ENCODE peak calls at places on chromosomes 12 and 14, in six cellular contexts. L is neural progenitor cell; C is NCI-H748 treated with DMSO at 0.1 percent for 48 hours; I is activated T-cell treated with anti-CD3 and anti-CD28 coated beads, Interleukin-2, amount 50 U/mL, for 72 hours; V is stimulated activated CD8-positive, alpha-beta memory T cell treated with anti-CD3 and anti-CD28 coated beads, Interleukin-15, amount 100 ng/mL, for 24 hours; Z is HEK293T. E is an unnamed sample.

GRCh38 chr12:68020699-68021098 is 31.5 kb downstream of the IFNG-AS1 start:
- DNase-seq in L (no peak), C (no peak), I (no peak), V (no peak), Z (no peak), E (no peak)

GRCh38 chr12:6465467-6466183 is 4.9 kb downstream of the VAMP1 start:
- DNase-seq in L (peak; percentile 82), C (peak; percentile 35), I (peak; percentile 48), V (no peak), Z (peak; percentile 61), E (peak; percentile 46)

GRCh38 chr12:130713581-130713991 is 2.5 kb downstream of the RIMBP2 start:
- DNase-seq in L (no peak), C (no peak), I (no peak), V (no peak), Z (no peak), E (no peak)

GRCh38 chr12:45732250-45732649 is 2.7 kb downstream of the ARID2 start:
- DNase-seq in L (no peak), C (no peak), I (no peak), V (no peak), Z (no peak), E (no peak)

GRCh38 chr14:48035836-48036235 is 360.4 kb upstream of the MDGA2 start:
- DNase-seq in L (peak; percentile 28), C (no peak), I (no peak), V (no peak), Z (no peak), E (no peak)

GRCh38 chr14:78455896-78456435 is 285.8 kb downstream of the NRXN3 start:
- DNase-seq in L (no peak), C (no peak), I (no peak), V (no peak), Z (no peak), E (no peak)

GRCh38 chr12:4037747-4038312 is 164.6 kb upstream of the PARP11 start:
- DNase-seq in L (peak; percentile 59), C (no peak), I (no peak), V (no peak), Z (peak; percentile 38), E (peak; percentile 92)

GRCh38 chr12:104411826-104412626 is 44.7 kb upstream of the CHST11 start:
- DNase-seq in L (no peak), C (no peak), I (no peak), V (no peak), Z (no peak), E (no peak)

GRCh38 chr14:101235042-101235871 is 326.0 kb upstream of the DIO3 start:
- DNase-seq in L (peak; percentile 84), C (peak; percentile 18), I (peak; percentile 50), V (peak; percentile 5), Z (peak; percentile 71), E (peak; percentile 72)

GRCh38 chr12:3803865-3804472 is 51.1 kb upstream of the CRACR2A start:
- DNase-seq in L (peak; percentile 82), C (peak; percentile 34), I (peak; percentile 71), V (peak; percentile 23), Z (peak; percentile 71), E (peak; percentile 58)

GRCh38 chr14:37196604-37197420 is 925 bp upstream of the MIPOL1 start:
- DNase-seq in L (no peak), C (no peak), I (no peak), V (no peak), Z (no peak), E (no peak)

GRCh38 chr12:45725631-45726593 is 3.6 kb upstream of the ARID2 start:
- DNase-seq in L (peak; percentile 49), C (peak; percentile 28), I (peak; percentile 21), V (no peak), Z (peak; percentile 18), E (peak; percentile 64)

GRCh38 chr12:96743606-96744005 is 163.5 kb upstream of the NEDD1 start:
- DNase-seq in L (no peak), C (no peak), I (no peak), V (no peak), Z (no peak), E (no peak)

GRCh38 chr14:38882533-38882932 is 220.5 kb downstream of the SEC23A start:
- DNase-seq in L (no peak), C (no peak), I (no peak), V (no peak), Z (no peak), E (no peak)

GRCh38 chr12:108516511-108517275 is 1.6 kb downstream of the FICD start:
- DNase-seq in L (no peak), C (no peak), I (no peak), V (no peak), Z (no peak), E (no peak)

GRCh38 chr14:69287096-69287991 is 27.4 kb downstream of the GALNT16 start:
- DNase-seq in L (peak; percentile 29), C (no peak), I (no peak), V (no peak), Z (no peak), E (no peak)

GRCh38 chr12:89663577-89664357 is 44.9 kb downstream of the ATP2B1 start:
- DNase-seq in L (no peak), C (no peak), I (peak; percentile 16), V (no peak), Z (no peak), E (no peak)

GRCh38 chr12:2999265-2999841 is 40.2 kb downstream of the TEAD4 start:
- DNase-seq in L (peak; percentile 66), C (no peak), I (no peak), V (no peak), Z (no peak), E (no peak)

GRCh38 chr14:97379091-97379531 is 581.9 kb downstream of the VRK1 start:
- DNase-seq in L (peak; percentile 17), C (no peak), I (peak; percentile 57), V (no peak), Z (no peak), E (no peak)

GRCh38 chr12:64781374-64782029 is 22.3 kb upstream of the GNS start:
- DNase-seq in L (peak; percentile 85), C (peak; percentile 45), I (no peak), V (no peak), Z (peak; percentile 22), E (peak; percentile 23)

GRCh38 chr14:79825046-79825521 is 386.2 kb downstream of the DIO2 start:
- DNase-seq in L (no peak), C (no peak), I (no peak), V (no peak), Z (no peak), E (no peak)

GRCh38 chr14:62501021-62501750 is 544.1 kb downstream of the KCNH5 start:
- DNase-seq in L (no peak), C (no peak), I (no peak), V (no peak), Z (no peak), E (no peak)

GRCh38 chr12:87157791-87158190 is 871.4 kb downstream of the C12orf50 start:
- DNase-seq in L (no peak), C (no peak), I (no peak), V (no peak), Z (no peak), E (no peak)

GRCh38 chr12:123384994-123385376 is 1.1 kb downstream of the KMT5A start:
- DNase-seq in L (no peak), C (no peak), I (no peak), V (no peak), Z (no peak), E (no peak)

GRCh38 chr12:101021911-101022388 is 188.1 kb downstream of the SLC5A8 start:
- DNase-seq in L (no peak), C (no peak), I (no peak), V (no peak), Z (no peak), E (peak; percentile 44)

GRCh38 chr12:15163577-15163976 is 57.6 kb downstream of the RERG start:
- DNase-seq in L (no peak), C (no peak), I (no peak), V (no peak), Z (no peak), E (no peak)

GRCh38 chr12:62643470-62643869 is 176.8 kb downstream of the MON2 start:
- DNase-seq in L (no peak), C (no peak), I (no peak), V (no peak), Z (no peak), E (no peak)

GRCh38 chr12:85804663-85805062 is 31.5 kb downstream of the RASSF9 start:
- DNase-seq in L (no peak), C (no peak), I (no peak), V (no peak), Z (no peak), E (no peak)

GRCh38 chr12:71621938-71622337 is 41.7 kb downstream of the ZFC3H1 start:
- DNase-seq in L (no peak), C (no peak), I (no peak), V (no peak), Z (no peak), E (no peak)

GRCh38 chr12:58803893-58804292 is 116.4 kb downstream of the LRIG3 start:
- DNase-seq in L (no peak), C (no peak), I (no peak), V (no peak), Z (no peak), E (peak; percentile 26)

GRCh38 chr14:67464856-67465255 is 23.7 kb downstream of the TMEM229B start:
- DNase-seq in L (no peak), C (no peak), I (no peak), V (no peak), Z (no peak), E (no peak)

GRCh38 chr12:78802593-78802992 is 62.0 kb upstream of the SYT1 start:
- DNase-seq in L (no peak), C (no peak), I (no peak), V (no peak), Z (no peak), E (peak; percentile 46)

GRCh38 chr14:90903101-90903500 is 86.9 kb upstream of the TTC7B start:
- DNase-seq in L (peak; percentile 78), C (peak; percentile 55), I (peak; percentile 57), V (no peak), Z (peak; percentile 64), E (peak; percentile 44)

GRCh38 chr14:100616854-100617714 is 29.9 kb upstream of the BEGAIN start:
- DNase-seq in L (no peak), C (no peak), I (no peak), V (no peak), Z (no peak), E (no peak)

GRCh38 chr12:52238916-52239649 is 6.0 kb downstream of the KRT7 start:
- DNase-seq in L (no peak), C (no peak), I (no peak), V (no peak), Z (no peak), E (no peak)

GRCh38 chr12:31369712-31370521 is 44.0 kb upstream of the SINHCAF start:
- DNase-seq in L (peak; percentile 78), C (peak; percentile 2), I (no peak), V (no peak), Z (peak; percentile 49), E (peak; percentile 66)